ENCODE peak calls at places on chromosomes 5 and 9, in ten cellular contexts. B, V, D, X, P, S, O, K, G and E are unnamed samples.

GRCh38 chr5:159424123-159424522 is 93.8 kb upstream of the IL12B start:
- DNase-seq in B (no peak), V (no peak), D (no peak), X (no peak), P (no peak), S (no peak), O (no peak), K (peak), G (no peak), E (no peak)

GRCh38 chr5:97422678-97423077 is 239.6 kb upstream of the RIOK2 start:
- DNase-seq in B (no peak), V (peak), D (no peak), X (no peak), P (no peak), S (no peak), O (no peak), K (no peak), G (peak), E (no peak)

GRCh38 chr9:100222674-100223073 is 123.6 kb downstream of the INVS start:
- DNase-seq in B (no peak), V (peak), D (no peak), X (no peak), P (peak), S (no peak), O (no peak), K (peak), G (peak), E (no peak)

GRCh38 chr5:19369048-19369447 is 619.0 kb downstream of the CDH18 start:
- DNase-seq in B (no peak), V (no peak), D (no peak), X (no peak), P (peak), S (no peak), O (no peak), K (no peak), G (no peak), E (no peak)

GRCh38 chr5:32254987-32255900 is 57.5 kb downstream of the MTMR12 start:
- DNase-seq in B (no peak), V (peak), D (no peak), X (no peak), P (no peak), S (no peak), O (peak), K (no peak), G (peak), E (no peak)

GRCh38 chr5:140298183-140298601 is 4.7 kb downstream of the PFDN1 start:
- DNase-seq in B (no peak), V (peak), D (no peak), X (no peak), P (no peak), S (no peak), O (peak), K (no peak), G (peak), E (no peak)

GRCh38 chr5:60372786-60373185 is 327.2 kb downstream of the DEPDC1B start:
- DNase-seq in B (no peak), V (no peak), D (no peak), X (no peak), P (no peak), S (no peak), O (no peak), K (no peak), G (no peak), E (no peak)

GRCh38 chr5:40406426-40407211 is 273.1 kb upstream of the PTGER4 start:
- DNase-seq in B (no peak), V (no peak), D (no peak), X (no peak), P (no peak), S (no peak), O (no peak), K (no peak), G (no peak), E (no peak)

GRCh38 chr5:97728920-97729319 is 545.9 kb upstream of the RIOK2 start:
- DNase-seq in B (no peak), V (peak), D (no peak), X (no peak), P (no peak), S (no peak), O (no peak), K (no peak), G (peak), E (no peak)

GRCh38 chr5:36630201-36630968 is 24.0 kb downstream of the SLC1A3 start:
- DNase-seq in B (no peak), V (peak), D (no peak), X (no peak), P (no peak), S (no peak), O (no peak), K (no peak), G (peak), E (no peak)

GRCh38 chr5:111069839-111070238 is 1.7 kb upstream of the TSLP start:
- DNase-seq in B (no peak), V (peak), D (no peak), X (no peak), P (no peak), S (no peak), O (no peak), K (no peak), G (peak), E (no peak)

GRCh38 chr9:89799766-89800165 is 195.0 kb downstream of the GADD45G start:
- DNase-seq in B (no peak), V (no peak), D (no peak), X (no peak), P (no peak), S (no peak), O (no peak), K (no peak), G (no peak), E (no peak)

GRCh38 chr9:18215626-18216025 is 258.3 kb upstream of the ADAMTSL1 start:
- DNase-seq in B (no peak), V (no peak), D (no peak), X (no peak), P (no peak), S (no peak), O (no peak), K (no peak), G (no peak), E (no peak)

GRCh38 chr5:145855842-145856267 is 17.0 kb downstream of the GRXCR2 start:
- DNase-seq in B (no peak), V (no peak), D (no peak), X (no peak), P (no peak), S (no peak), O (no peak), K (no peak), G (peak), E (no peak)

GRCh38 chr5:171647043-171647899 is 138.3 kb upstream of the SMIM23 start:
- DNase-seq in B (no peak), V (peak), D (no peak), X (no peak), P (no peak), S (no peak), O (peak), K (no peak), G (peak), E (peak)

GRCh38 chr5:31149072-31149471 is 44.4 kb upstream of the CDH6 start:
- DNase-seq in B (no peak), V (peak), D (no peak), X (no peak), P (no peak), S (no peak), O (no peak), K (no peak), G (no peak), E (no peak)

GRCh38 chr5:1524799-1525623 is 1.3 kb upstream of the LPCAT1 start:
- DNase-seq in B (peak), V (no peak), D (peak), X (peak), P (no peak), S (no peak), O (no peak), K (no peak), G (no peak), E (peak)

GRCh38 chr9:16058131-16058549 is 505.3 kb downstream of the CCDC171 start:
- DNase-seq in B (no peak), V (peak), D (no peak), X (no peak), P (no peak), S (no peak), O (no peak), K (no peak), G (peak), E (peak)

GRCh38 chr9:134192311-134192950 is 28.1 kb upstream of the RNU6ATAC start:
- DNase-seq in B (no peak), V (no peak), D (peak), X (peak), P (no peak), S (no peak), O (no peak), K (no peak), G (no peak), E (no peak)

GRCh38 chr5:135155616-135156214 is 121.7 kb upstream of the PITX1 start:
- DNase-seq in B (no peak), V (no peak), D (no peak), X (no peak), P (no peak), S (no peak), O (no peak), K (no peak), G (no peak), E (no peak)

GRCh38 chr5:160480652-160481051 is 59.0 kb downstream of the PTTG1 start:
- DNase-seq in B (no peak), V (no peak), D (no peak), X (no peak), P (no peak), S (no peak), O (no peak), K (no peak), G (no peak), E (no peak)

GRCh38 chr9:70921126-70921525 is 200.3 kb downstream of the TRPM3 start:
- DNase-seq in B (no peak), V (peak), D (no peak), X (no peak), P (peak), S (no peak), O (no peak), K (no peak), G (peak), E (no peak)

GRCh38 chr9:15697459-15697858 is 144.6 kb downstream of the CCDC171 start:
- DNase-seq in B (no peak), V (peak), D (no peak), X (no peak), P (no peak), S (no peak), O (no peak), K (no peak), G (peak), E (no peak)

GRCh38 chr5:20615888-20616563 is 628.0 kb upstream of the CDH18 start:
- DNase-seq in B (no peak), V (no peak), D (no peak), X (no peak), P (no peak), S (no peak), O (no peak), K (no peak), G (no peak), E (no peak)

GRCh38 chr5:116370149-116370548 is 204.5 kb downstream of the SEMA6A start:
- DNase-seq in B (no peak), V (no peak), D (no peak), X (no peak), P (no peak), S (no peak), O (no peak), K (no peak), G (peak), E (no peak)

GRCh38 chr5:669111-669841 is 23.9 kb downstream of the TPPP start:
- DNase-seq in B (no peak), V (no peak), D (peak), X (peak), P (peak), S (no peak), O (peak), K (no peak), G (peak), E (no peak)

GRCh38 chr5:59542841-59543825 is 350.4 kb downstream of the PDE4D start:
- DNase-seq in B (peak), V (no peak), D (no peak), X (peak), P (peak), S (peak), O (no peak), K (peak), G (peak), E (no peak)

GRCh38 chr5:40240111-40240510 is 439.6 kb upstream of the PTGER4 start:
- DNase-seq in B (no peak), V (peak), D (no peak), X (no peak), P (no peak), S (no peak), O (no peak), K (no peak), G (peak), E (no peak)

GRCh38 chr9:37187713-37188439 is 67.5 kb downstream of the ZCCHC7 start:
- DNase-seq in B (no peak), V (peak), D (no peak), X (no peak), P (no peak), S (no peak), O (no peak), K (peak), G (peak), E (no peak)

GRCh38 chr9:83199240-83199639 is 136.3 kb upstream of the RASEF start:
- DNase-seq in B (peak), V (peak), D (no peak), X (no peak), P (peak), S (peak), O (peak), K (peak), G (peak), E (no peak)

GRCh38 chr9:83208065-83208850 is 145.3 kb upstream of the RASEF start:
- DNase-seq in B (no peak), V (no peak), D (no peak), X (no peak), P (no peak), S (no peak), O (no peak), K (no peak), G (peak), E (no peak)

GRCh38 chr9:83200531-83200930 is 137.6 kb upstream of the RASEF start:
- DNase-seq in B (no peak), V (no peak), D (no peak), X (no peak), P (no peak), S (no peak), O (no peak), K (no peak), G (no peak), E (no peak)

GRCh38 chr9:83198336-83198735 is 135.4 kb upstream of the RASEF start:
- DNase-seq in B (no peak), V (no peak), D (no peak), X (no peak), P (peak), S (no peak), O (peak), K (no peak), G (no peak), E (no peak)

GRCh38 chr9:83204047-83204446 is 141.1 kb upstream of the RASEF start:
- DNase-seq in B (no peak), V (no peak), D (no peak), X (no peak), P (no peak), S (no peak), O (peak), K (no peak), G (no peak), E (no peak)
- TF ChIP-seq CTCF in B (no peak), V (no peak), D (no peak), X (no peak), P (peak), S (no peak), O (no peak), K (no peak), G (no peak), E (no peak)

GRCh38 chr5:58261605-58262004 is 198.3 kb downstream of the PLK2 start:
- DNase-seq in B (no peak), V (peak), D (no peak), X (no peak), P (no peak), S (no peak), O (no peak), K (no peak), G (peak), E (no peak)

GRCh38 chr5:58262226-58262625 is 197.7 kb downstream of the PLK2 start:
- DNase-seq in B (no peak), V (peak), D (no peak), X (no peak), P (no peak), S (no peak), O (no peak), K (no peak), G (peak), E (no peak)

GRCh38 chr5:58260243-58260642 is 199.6 kb downstream of the PLK2 start:
- DNase-seq in B (no peak), V (no peak), D (no peak), X (no peak), P (no peak), S (no peak), O (no peak), K (no peak), G (no peak), E (no peak)

GRCh38 chr5:58259685-58260152 is 200.2 kb downstream of the PLK2 start:
- DNase-seq in B (no peak), V (peak), D (no peak), X (no peak), P (no peak), S (no peak), O (peak), K (peak), G (peak), E (no peak)

GRCh38 chr5:58258984-58259684 is 200.8 kb downstream of the PLK2 start:
- DNase-seq in B (no peak), V (no peak), D (no peak), X (no peak), P (no peak), S (no peak), O (no peak), K (no peak), G (no peak), E (no peak)
- H3K4me3 ChIP-seq in B (no peak), V (no peak), D (no peak), X (no peak), P (no peak), S (no peak), O (no peak), K (no peak), G (no peak), E (no peak)

GRCh38 chr9:33737811-33738606 is 57.4 kb upstream of the PRSS3 start:
- DNase-seq in B (no peak), V (peak), D (no peak), X (no peak), P (peak), S (no peak), O (peak), K (peak), G (peak), E (no peak)
- TF ChIP-seq CTCF in B (no peak), V (peak), D (peak), X (no peak), P (peak), S (peak), O (peak), K (peak), G (peak), E (no peak)

DNA sequence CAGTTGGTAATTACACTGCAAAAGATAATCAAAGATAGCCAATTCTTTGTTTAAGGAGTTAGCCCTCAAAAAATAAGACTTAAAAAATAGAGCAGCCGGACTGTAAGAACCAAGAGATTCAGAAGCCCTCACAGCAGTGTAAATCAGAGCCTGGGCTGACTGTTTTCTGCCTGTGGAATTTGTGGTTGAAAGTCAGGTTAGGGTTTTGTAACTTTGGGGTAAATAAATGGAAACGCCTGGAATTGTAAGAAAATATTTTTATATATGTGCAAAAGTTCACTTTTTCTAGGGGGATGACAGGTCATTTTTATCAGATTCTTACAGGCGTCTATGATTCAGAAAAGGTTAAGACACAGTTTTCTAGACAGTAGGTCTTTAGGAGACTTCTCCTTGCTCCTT is 35.6 kb downstream of the KLHL3 start:
- DNase-seq in B (no peak), V (peak), D (no peak), X (no peak), P (no peak), S (no peak), O (no peak), K (no peak), G (peak), E (no peak)
- H3K4me3 ChIP-seq in B (no peak), V (no peak), D (no peak), X (no peak), P (no peak), S (no peak), O (no peak), K (no peak), G (no peak), E (no peak)